ENCODE peak calls at places on chromosomes 6 and 20, in nine cellular contexts. L is activated CD4-positive, alpha-beta T cell treated with anti-CD3 and anti-CD28 coated beads for 48 hours; W is germinal center; K is NCI-H460; M is right atrium auricular region; R is H54; V is NCI-H2029 treated with DMSO at 0.1 percent for 48 hours; G is esophagus muscularis mucosa; A is activated T-cell treated with anti-CD3 and anti-CD28 coated beads for 4 hours. F is an unnamed sample.

GRCh38 chr6:27922949-27923348 is 10.8 kb upstream of the OR2B2 start:
- DNase-seq in L (no peak), W (no peak), K (no peak), M (no peak), R (no peak), V (no peak), G (no peak), A (no peak), F (no peak)

GRCh38 chr6:15399651-15400470 is 154.0 kb downstream of the JARID2 start:
- DNase-seq in L (no peak), W (no peak), K (no peak), M (peak), R (no peak), V (peak), G (peak), A (no peak), F (no peak)

GRCh38 chr20:58702161-58702510 is 9.5 kb downstream of the NPEPL1 start:
- DNase-seq in L (no peak), W (no peak), K (no peak), M (no peak), R (no peak), V (no peak), G (no peak), A (no peak), F (no peak)

GRCh38 chr6:37938909-37939308 is 119.4 kb downstream of the ZFAND3 start:
- DNase-seq in L (no peak), W (no peak), K (no peak), M (no peak), R (no peak), V (no peak), G (no peak), A (no peak), F (no peak)

GRCh38 chr20:9388160-9388825 is 126.1 kb upstream of the LAMP5 start:
- DNase-seq in L (no peak), W (no peak), K (no peak), M (no peak), R (no peak), V (no peak), G (no peak), A (no peak), F (no peak)

GRCh38 chr6:158548418-158549161 is 11.3 kb upstream of the TMEM181 start:
- DNase-seq in L (no peak), W (no peak), K (no peak), M (no peak), R (no peak), V (peak), G (no peak), A (no peak), F (no peak)

GRCh38 chr20:15603501-15603900 is 969.7 kb downstream of the KIF16B start:
- DNase-seq in L (no peak), W (no peak), K (no peak), M (no peak), R (no peak), V (no peak), G (no peak), A (no peak), F (no peak)

GRCh38 chr6:111761783-111762312 is 111.4 kb downstream of the FYN start:
- DNase-seq in L (peak), W (peak), K (no peak), M (no peak), R (no peak), V (no peak), G (no peak), A (no peak), F (no peak)

GRCh38 chr6:4647414-4648365 is 128.5 kb upstream of the CDYL start:
- DNase-seq in L (peak), W (no peak), K (peak), M (peak), R (peak), V (peak), G (peak), A (no peak), F (peak)

GRCh38 chr6:76861403-76861802 is 601.9 kb downstream of the HTR1B start:
- DNase-seq in L (peak), W (no peak), K (no peak), M (no peak), R (no peak), V (no peak), G (no peak), A (no peak), F (no peak)

GRCh38 chr6:89023591-89024441 is 56.7 kb upstream of the PNRC1 start:
- DNase-seq in L (no peak), W (no peak), K (no peak), M (peak), R (no peak), V (no peak), G (no peak), A (no peak), F (no peak)

GRCh38 chr6:21742238-21742660 is 148.7 kb downstream of the SOX4 start:
- DNase-seq in L (no peak), W (no peak), K (peak), M (no peak), R (no peak), V (peak), G (peak), A (no peak), F (no peak)

GRCh38 chr6:97449437-97449966 is 166.5 kb upstream of the MMS22L start:
- DNase-seq in L (no peak), W (no peak), K (no peak), M (no peak), R (no peak), V (no peak), G (no peak), A (no peak), F (no peak)

GRCh38 chr6:156406099-156406498 is 371.1 kb upstream of the ARID1B start:
- DNase-seq in L (no peak), W (no peak), K (no peak), M (no peak), R (no peak), V (no peak), G (peak), A (no peak), F (no peak)

GRCh38 chr20:25461766-25462165 is 54.3 kb downstream of the GINS1 start:
- DNase-seq in L (no peak), W (no peak), K (no peak), M (no peak), R (no peak), V (no peak), G (no peak), A (no peak), F (no peak)

GRCh38 chr20:34874094-34874654 is 1.5 kb upstream of the GGT7 start:
- DNase-seq in L (peak), W (peak), K (peak), M (peak), R (peak), V (peak), G (peak), A (peak), F (no peak)

GRCh38 chr6:42222450-42222849 is 4.8 kb upstream of the MRPS10 start:
- DNase-seq in L (no peak), W (no peak), K (no peak), M (no peak), R (no peak), V (no peak), G (no peak), A (no peak), F (no peak)

GRCh38 chr6:8530775-8531435 is 95.6 kb upstream of the SLC35B3 start:
- DNase-seq in L (no peak), W (no peak), K (no peak), M (no peak), R (no peak), V (peak), G (no peak), A (no peak), F (no peak)

GRCh38 chr6:150167479-150167873 is 24.6 kb downstream of the PPP1R14C start:
- DNase-seq in L (no peak), W (peak), K (no peak), M (no peak), R (no peak), V (no peak), G (no peak), A (no peak), F (no peak)

GRCh38 chr20:45639687-45640086 is 8.6 kb upstream of the WFDC9 start:
- DNase-seq in L (no peak), W (no peak), K (no peak), M (no peak), R (no peak), V (no peak), G (no peak), A (no peak), F (no peak)

GRCh38 chr6:75109025-75109424 is 96.8 kb downstream of the COL12A1 start:
- DNase-seq in L (no peak), W (no peak), K (no peak), M (no peak), R (no peak), V (no peak), G (no peak), A (no peak), F (no peak)

GRCh38 chr6:163525926-163526325 is 111.4 kb downstream of the QKI start:
- DNase-seq in L (no peak), W (no peak), K (no peak), M (no peak), R (no peak), V (no peak), G (no peak), A (no peak), F (no peak)

GRCh38 chr6:145055567-145055966 is 679.8 kb downstream of the EPM2A start:
- DNase-seq in L (no peak), W (no peak), K (no peak), M (no peak), R (no peak), V (no peak), G (no peak), A (no peak), F (no peak)

GRCh38 chr6:169070506-169071176 is 183.0 kb downstream of the THBS2 start:
- DNase-seq in L (no peak), W (no peak), K (peak), M (peak), R (peak), V (no peak), G (peak), A (no peak), F (no peak)

GRCh38 chr20:23568320-23569011 is at the start of gene CST9L:
- DNase-seq in L (no peak), W (no peak), K (no peak), M (peak), R (no peak), V (no peak), G (peak), A (no peak), F (no peak)

GRCh38 chr20:10861619-10862018 is 187.8 kb upstream of the JAG1 start:
- DNase-seq in L (no peak), W (no peak), K (no peak), M (no peak), R (no peak), V (no peak), G (no peak), A (no peak), F (no peak)

GRCh38 chr6:150627601-150628012 is 27.9 kb downstream of the PLEKHG1 start:
- DNase-seq in L (no peak), W (no peak), K (no peak), M (no peak), R (no peak), V (no peak), G (no peak), A (no peak), F (no peak)

GRCh38 chr6:111254779-111255166 is 167.5 kb downstream of the SLC16A10 start:
- DNase-seq in L (no peak), W (no peak), K (no peak), M (no peak), R (no peak), V (no peak), G (no peak), A (no peak), F (no peak)